ENCODE peak calls at places on chromosomes 11 and 22, in eight cellular contexts. L is brain microvascular endothelial cell; M is GDM1; N is left lung; W is LNCaP clone FGC; Y is stimulated activated CD4-positive, alpha-beta T cell treated with anti-CD3 and anti-CD28 coated beads, TNF-alpha, amount 100 ng/mL, for 4 hours; D is lower lobe of right lung; P is fibroblast of pulmonary artery. K is an unnamed sample.

GRCh38 chr11:47591764-47592163 is 2.4 kb downstream of the C1QTNF4 start:
- DNase-seq in L (no peak), M (peak; percentile 93), N (no peak), W (no peak), Y (no peak), D (no peak), P (no peak), K (peak; percentile 46)

GRCh38 chr11:94888204-94888603 is 85.2 kb downstream of the CWC15 start:
- DNase-seq in L (no peak), M (no peak), N (no peak), W (no peak), Y (no peak), D (no peak), P (no peak), K (no peak)

GRCh38 chr11:129530154-129530895 is 154.7 kb downstream of the BARX2 start:
- DNase-seq in L (no peak), M (no peak), N (no peak), W (no peak), Y (no peak), D (no peak), P (no peak), K (no peak)

GRCh38 chr22:43389227-43389836 is 22.5 kb upstream of the MPPED1 start:
- DNase-seq in L (no peak), M (no peak), N (peak; percentile 14), W (no peak), Y (no peak), D (peak; percentile 21), P (no peak), K (no peak)

GRCh38 chr11:110774138-110775014 is 62.1 kb upstream of the ARHGAP20 start:
- DNase-seq in L (no peak), M (no peak), N (no peak), W (no peak), Y (no peak), D (no peak), P (no peak), K (no peak)

GRCh38 chr11:32015435-32015834 is 75.4 kb upstream of the RCN1 start:
- DNase-seq in L (no peak), M (no peak), N (no peak), W (no peak), Y (no peak), D (no peak), P (no peak), K (no peak)

GRCh38 chr22:36287881-36288515 is 35.1 kb downstream of the APOL1 start:
- DNase-seq in L (no peak), M (no peak), N (no peak), W (no peak), Y (no peak), D (peak; percentile 59), P (no peak), K (no peak)

GRCh38 chr11:129723146-129723963 is 92.3 kb upstream of the TMEM45B start:
- DNase-seq in L (no peak), M (no peak), N (no peak), W (no peak), Y (no peak), D (no peak), P (no peak), K (no peak)

GRCh38 chr22:30906946-30907345 is 61.6 kb downstream of the MORC2 start:
- DNase-seq in L (no peak), M (no peak), N (no peak), W (no peak), Y (no peak), D (no peak), P (no peak), K (no peak)

GRCh38 chr22:48782326-48782725 is 1045.3 kb downstream of the BRD1 start:
- DNase-seq in L (no peak), M (no peak), N (no peak), W (no peak), Y (no peak), D (no peak), P (no peak), K (no peak)

GRCh38 chr22:24697671-24698082 is 76.8 kb downstream of the PIWIL3 start:
- DNase-seq in L (no peak), M (no peak), N (peak; percentile 84), W (peak; percentile 35), Y (no peak), D (peak; percentile 76), P (no peak), K (no peak)

GRCh38 chr11:112316971-112317370 is 56.3 kb upstream of the PLET1 start:
- DNase-seq in L (peak; percentile 9), M (no peak), N (no peak), W (no peak), Y (no peak), D (no peak), P (no peak), K (no peak)

GRCh38 chr22:44116331-44116730 is 64.4 kb upstream of the PARVG start:
- DNase-seq in L (no peak), M (no peak), N (no peak), W (no peak), Y (no peak), D (no peak), P (no peak), K (no peak)

GRCh38 chr22:33524511-33525270 is 395.6 kb downstream of the LARGE1 start:
- DNase-seq in L (no peak), M (no peak), N (no peak), W (no peak), Y (no peak), D (no peak), P (no peak), K (no peak)

GRCh38 chr11:72553748-72554147 is 119.4 kb upstream of the CLPB start:
- DNase-seq in L (no peak), M (peak; percentile 25), N (no peak), W (no peak), Y (no peak), D (no peak), P (peak; percentile 12), K (peak; percentile 10)